ENCODE peak calls at places on chromosomes 6 and 20, in seven cellular contexts. S is GM20000; D is astrocyte; F is tibial artery; A is IMR-90; J is astrocyte of the spinal cord; U is CD8-positive, alpha-beta T cell. H is an unnamed sample.

GRCh38 chr6:68559052-68559451 is 76.0 kb upstream of the ADGRB3 start:
- DNase-seq in S (no peak), D (no peak), F (no peak), A (no peak), J (peak), U (no peak), H (no peak)

GRCh38 chr6:169807219-169807618 is 55.8 kb downstream of the ERMARD start:
- DNase-seq in S (no peak), D (no peak), F (no peak), A (no peak), J (no peak), U (no peak), H (no peak)

GRCh38 chr20:47612670-47613069 is 111.0 kb downstream of the NCOA3 start:
- DNase-seq in S (no peak), D (no peak), F (no peak), A (no peak), J (no peak), U (no peak), H (no peak)

GRCh38 chr20:57653546-57653900 is 33.3 kb upstream of the ZBP1 start:
- DNase-seq in S (peak), D (no peak), F (no peak), A (no peak), J (no peak), U (no peak), H (no peak)

GRCh38 chr6:137547601-137548000 is 53.4 kb upstream of the OLIG3 start:
- DNase-seq in S (no peak), D (no peak), F (no peak), A (no peak), J (no peak), U (no peak), H (no peak)

GRCh38 chr6:113734886-113735481 is 122.2 kb upstream of the MARCKS start:
- DNase-seq in S (no peak), D (peak), F (no peak), A (peak), J (peak), U (no peak), H (peak)

GRCh38 chr6:44303842-44304241 is 9.3 kb downstream of the AARS2 start:
- DNase-seq in S (no peak), D (no peak), F (peak), A (no peak), J (no peak), U (no peak), H (no peak)

GRCh38 chr6:147834377-147834776 is 325.9 kb downstream of the SAMD5 start:
- DNase-seq in S (no peak), D (no peak), F (no peak), A (no peak), J (no peak), U (no peak), H (no peak)

GRCh38 chr6:112214749-112215269 is 39.6 kb downstream of the LAMA4 start:
- DNase-seq in S (no peak), D (no peak), F (no peak), A (peak), J (no peak), U (no peak), H (no peak)

GRCh38 chr6:134288538-134289203 is 29.2 kb downstream of the SGK1 start:
- DNase-seq in S (peak), D (peak), F (no peak), A (peak), J (peak), U (no peak), H (peak)

GRCh38 chr20:63941282-63942060 is 14.7 kb downstream of the UCKL1 start:
- DNase-seq in S (peak), D (no peak), F (peak), A (no peak), J (no peak), U (peak), H (no peak)

GRCh38 chr20:24742436-24742835 is 206.6 kb upstream of the CST7 start:
- DNase-seq in S (no peak), D (no peak), F (peak), A (no peak), J (no peak), U (no peak), H (no peak)

GRCh38 chr6:137260205-137260604 is 41.0 kb upstream of the IFNGR1 start:
- DNase-seq in S (no peak), D (no peak), F (no peak), A (no peak), J (no peak), U (no peak), H (no peak)

GRCh38 chr6:135753196-135753595 is 98.3 kb upstream of the PDE7B start:
- DNase-seq in S (no peak), D (peak), F (no peak), A (no peak), J (no peak), U (no peak), H (no peak)

GRCh38 chr20:53773792-53774371 is 180.2 kb upstream of the ZNF217 start:
- DNase-seq in S (no peak), D (peak), F (no peak), A (peak), J (peak), U (no peak), H (peak)

GRCh38 chr20:25054995-25055629 is 2.8 kb downstream of the ACSS1 start:
- DNase-seq in S (no peak), D (no peak), F (peak), A (peak), J (no peak), U (no peak), H (peak)

GRCh38 chr6:137849076-137849708 is 17.9 kb upstream of the TNFAIP3 start:
- DNase-seq in S (no peak), D (peak), F (no peak), A (peak), J (no peak), U (no peak), H (no peak)

GRCh38 chr6:84052204-84052882 is 18.8 kb downstream of the MRAP2 start:
- DNase-seq in S (no peak), D (peak), F (peak), A (peak), J (peak), U (no peak), H (peak)

GRCh38 chr6:95841560-95841959 is 174.2 kb upstream of the FUT9 start:
- DNase-seq in S (no peak), D (no peak), F (no peak), A (no peak), J (no peak), U (no peak), H (no peak)
- TF ChIP-seq CTCF in S (no peak), D (no peak), F (no peak), A (no peak), J (no peak), U (no peak), H (no peak)

GRCh38 chr6:96626749-96627353 is 63.9 kb downstream of the FHL5 start:
- DNase-seq in S (peak), D (peak), F (no peak), A (peak), J (peak), U (no peak), H (peak)
- TF ChIP-seq CTCF in S (peak), D (peak), F (peak), A (peak), J (peak), U (peak), H (peak)

GRCh38 chr6:36386495-36387439 is 702 bp downstream of the ETV7 start:
- DNase-seq in S (peak), D (peak), F (no peak), A (peak), J (peak), U (no peak), H (peak)

GRCh38 chr6:36389353-36389752 is 1.9 kb upstream of the ETV7 start:
- DNase-seq in S (no peak), D (no peak), F (no peak), A (no peak), J (no peak), U (no peak), H (no peak)

GRCh38 chr6:36387440-36388303 is at the start of gene ETV7:
- DNase-seq in S (peak), D (no peak), F (no peak), A (peak), J (no peak), U (no peak), H (no peak)

DNA sequence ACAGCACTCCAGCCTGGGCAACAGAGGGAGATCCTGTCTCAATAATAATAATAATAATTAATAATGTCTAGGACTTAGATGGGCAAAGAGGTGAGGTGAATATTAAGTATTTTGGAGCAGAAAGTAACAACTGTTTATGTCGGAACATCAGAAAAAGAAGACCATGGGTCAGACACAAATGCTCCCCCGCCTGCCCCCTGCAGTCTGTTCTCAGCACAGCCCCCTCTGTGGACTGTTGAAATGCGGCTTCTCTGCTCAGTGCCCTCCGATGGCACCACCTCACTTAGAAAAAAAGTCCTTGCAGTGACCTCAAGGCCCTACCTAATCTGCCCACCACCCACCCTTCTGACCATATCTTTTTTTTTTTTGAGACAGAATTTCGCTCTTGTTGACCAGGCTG is 5.2 kb upstream of the ETV7 start:
- DNase-seq in S (no peak), D (no peak), F (no peak), A (no peak), J (no peak), U (no peak), H (no peak)
- TF ChIP-seq CTCF in S (no peak), D (no peak), F (no peak), A (no peak), J (no peak), U (no peak), H (peak)

GRCh38 chr6:31718294-31718693 is 3.1 kb downstream of the LY6G6D start:
- DNase-seq in S (no peak), D (no peak), F (no peak), A (no peak), J (no peak), U (no peak), H (no peak)

GRCh38 chr6:31717499-31718222 is 2.5 kb downstream of the LY6G6D start:
- DNase-seq in S (no peak), D (no peak), F (no peak), A (no peak), J (no peak), U (no peak), H (no peak)

GRCh38 chr6:31720196-31720770 is 1.3 kb downstream of the LY6G6C start:
- DNase-seq in S (no peak), D (no peak), F (no peak), A (no peak), J (no peak), U (no peak), H (no peak)

GRCh38 chr6:31721351-31722020 is at the start of gene LY6G6C:
- DNase-seq in S (no peak), D (no peak), F (no peak), A (no peak), J (no peak), U (no peak), H (no peak)

DNA sequence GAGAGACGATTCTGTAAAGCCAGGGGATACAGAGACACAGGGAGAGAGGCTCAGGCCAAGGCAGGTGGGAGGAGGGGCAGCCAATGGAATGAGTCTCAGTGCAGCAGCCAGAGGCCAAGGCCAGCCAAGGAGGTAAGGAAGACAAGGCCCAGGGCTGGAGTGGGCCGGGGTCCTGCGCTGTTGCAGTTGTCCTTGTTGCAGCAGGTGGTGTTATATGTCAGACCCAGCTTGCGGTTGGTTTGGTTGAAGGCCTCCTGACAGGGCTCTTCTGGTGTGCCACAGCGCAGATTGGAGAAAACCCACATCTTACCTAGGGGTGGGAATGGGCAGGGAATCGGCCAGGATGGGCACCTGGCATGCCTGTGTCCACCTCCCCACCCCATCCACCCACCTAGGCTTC is 2.5 kb downstream of the LY6G6C start:
- DNase-seq in S (no peak), D (no peak), F (no peak), A (no peak), J (no peak), U (no peak), H (no peak)
- TF ChIP-seq CTCF in S (no peak), D (no peak), F (no peak), A (no peak), J (no peak), U (no peak), H (no peak)

GRCh38 chr6:145895802-145896201 is 68.4 kb downstream of the SHPRH start:
- DNase-seq in S (no peak), D (no peak), F (no peak), A (peak), J (peak), U (no peak), H (no peak)
- TF ChIP-seq CTCF in S (no peak), D (peak), F (no peak), A (peak), J (peak), U (no peak), H (peak)

GRCh38 chr20:16846011-16846410 is 97.9 kb downstream of the OTOR start:
- DNase-seq in S (no peak), D (peak), F (no peak), A (peak), J (no peak), U (no peak), H (no peak)

GRCh38 chr20:16844406-16844805 is 96.2 kb downstream of the OTOR start:
- DNase-seq in S (no peak), D (no peak), F (no peak), A (no peak), J (no peak), U (no peak), H (no peak)

GRCh38 chr20:16842721-16843120 is 94.6 kb downstream of the OTOR start:
- DNase-seq in S (no peak), D (no peak), F (no peak), A (no peak), J (no peak), U (no peak), H (no peak)
- TF ChIP-seq CTCF in S (no peak), D (no peak), F (no peak), A (no peak), J (no peak), U (no peak), H (no peak)

DNA sequence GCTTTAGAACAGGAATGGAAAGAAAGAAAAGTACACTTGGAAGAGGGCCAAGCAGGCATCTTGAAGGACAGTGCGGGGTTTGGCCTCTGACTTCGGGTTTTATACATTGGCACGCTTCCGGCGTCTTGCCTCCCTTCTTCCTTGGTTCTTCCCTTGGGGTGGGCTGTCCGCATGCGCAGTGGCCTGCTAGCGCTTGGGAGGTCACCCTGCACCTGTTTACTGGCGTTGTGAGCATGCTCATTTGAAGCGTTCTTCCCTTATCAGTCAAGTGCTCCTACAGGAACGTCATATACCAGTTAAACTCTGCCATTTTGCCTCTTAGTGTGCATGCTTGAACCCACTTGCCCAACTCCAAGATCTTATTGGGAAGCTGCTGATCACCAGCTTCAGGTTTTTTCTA is 230.0 kb downstream of the TTLL2 start:
- DNase-seq in S (no peak), D (no peak), F (no peak), A (no peak), J (no peak), U (no peak), H (no peak)
- TF ChIP-seq CTCF in S (no peak), D (no peak), F (no peak), A (no peak), J (no peak), U (no peak), H (no peak)

DNA sequence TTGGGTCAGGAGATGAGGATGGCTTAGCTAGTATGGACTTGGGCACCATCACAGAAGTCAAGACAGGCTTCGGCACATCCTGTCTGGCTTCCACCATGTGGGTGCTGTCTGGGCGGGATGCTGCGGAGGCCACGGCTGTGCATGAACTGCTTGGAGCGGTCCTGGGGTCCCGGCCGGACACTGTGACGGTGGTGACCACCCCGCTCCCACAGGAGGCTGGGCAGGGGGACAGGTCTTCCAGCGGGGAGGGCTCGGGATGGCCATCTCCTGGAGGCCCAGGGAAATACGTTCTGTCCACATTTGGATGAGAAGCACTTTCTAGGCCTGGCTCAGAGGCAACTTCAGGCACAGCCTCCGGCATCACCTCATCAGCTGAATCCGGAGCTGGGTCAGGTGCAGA is 32.1 kb upstream of the TCFL5 start:
- DNase-seq in S (no peak), D (no peak), F (no peak), A (no peak), J (no peak), U (no peak), H (no peak)
- TF ChIP-seq CTCF in S (no peak), D (no peak), F (no peak), A (peak), J (peak), U (no peak), H (peak)

GRCh38 chr6:77451466-77451865 is 11.8 kb downstream of the HTR1B start:
- DNase-seq in S (no peak), D (peak), F (no peak), A (no peak), J (no peak), U (no peak), H (no peak)

GRCh38 chr6:77456531-77457248 is 6.6 kb downstream of the HTR1B start:
- DNase-seq in S (no peak), D (peak), F (peak), A (peak), J (peak), U (no peak), H (peak)

GRCh38 chr6:77455271-77455670 is 8.0 kb downstream of the HTR1B start:
- DNase-seq in S (no peak), D (peak), F (no peak), A (peak), J (no peak), U (no peak), H (no peak)

GRCh38 chr6:77457720-77458349 is 5.5 kb downstream of the HTR1B start:
- DNase-seq in S (peak), D (peak), F (peak), A (peak), J (peak), U (no peak), H (peak)

DNA sequence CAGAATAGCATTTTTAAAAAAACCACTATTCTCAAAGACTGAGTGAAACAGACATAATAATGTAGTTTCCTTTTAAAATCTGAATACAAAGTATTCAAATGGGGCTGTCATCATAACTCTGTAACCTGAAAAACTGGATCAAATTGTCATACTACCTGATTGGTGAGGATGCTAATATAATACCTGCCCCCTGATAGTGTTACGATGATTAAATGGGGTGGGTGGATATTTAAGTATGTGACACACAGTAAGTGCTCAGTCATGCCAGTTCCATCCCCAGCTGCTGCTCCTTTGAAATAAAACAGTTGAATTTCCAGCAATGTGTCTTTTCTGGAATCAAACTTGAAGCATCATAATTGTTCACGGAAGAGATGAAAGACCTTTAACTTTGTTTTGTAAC is 8.9 kb downstream of the HTR1B start:
- DNase-seq in S (no peak), D (no peak), F (no peak), A (peak), J (no peak), U (no peak), H (no peak)
- TF ChIP-seq CTCF in S (no peak), D (no peak), F (no peak), A (no peak), J (no peak), U (no peak), H (no peak)

DNA sequence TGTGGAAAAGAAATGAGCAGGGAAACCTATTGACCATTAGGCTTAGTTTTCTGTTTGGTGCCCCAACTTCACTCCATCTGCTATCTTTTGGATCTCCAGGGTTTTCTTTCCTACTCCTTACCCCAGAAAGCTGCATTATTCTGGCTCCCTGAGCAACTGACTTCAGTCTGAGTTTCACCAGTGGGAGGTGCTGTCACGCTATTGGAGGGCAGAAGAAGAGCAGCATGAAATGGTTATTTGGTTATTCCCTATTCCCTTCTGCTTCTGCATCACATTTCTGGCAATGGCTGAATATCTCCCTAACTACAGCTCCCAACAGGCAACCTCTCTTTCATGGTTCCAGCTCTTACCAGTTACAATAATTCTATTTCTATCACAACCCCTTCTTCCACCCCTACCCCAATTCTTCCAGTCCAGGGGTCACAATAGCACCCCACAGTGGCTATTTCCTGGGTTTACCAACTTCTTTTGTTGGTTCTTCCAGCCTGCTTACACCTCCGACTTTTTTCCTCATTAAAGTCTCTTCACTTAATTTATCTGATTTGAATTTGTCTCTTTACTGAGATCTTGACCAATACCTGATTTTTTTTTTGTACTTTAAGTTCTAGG is 311.5 kb downstream of the PLCB1 start:
- DNase-seq in S (no peak), D (no peak), F (no peak), A (no peak), J (no peak), U (no peak), H (no peak)
- TF ChIP-seq CTCF in S (no peak), D (no peak), F (no peak), A (no peak), J (no peak), U (no peak), H (peak)